ENCODE peak calls at places on chromosomes 11 and 22, in four cellular contexts. O is CD4-positive, CD25-positive, alpha-beta regulatory T cell; G is right cardiac atrium; Y is kidney tubule cell. W is an unnamed sample.
A peak's percentile ranks its signal among the peaks of the same experiment; 100 is the strongest.

GRCh38 chr11:107482234-107482633 is 24.6 kb upstream of the CWF19L2 start:
- DNase-seq in G (no peak), O (no peak), Y (no peak), W (no peak)

GRCh38 chr11:73415854-73416615 is 39.8 kb downstream of the RELT start:
- DNase-seq in Y (no peak), O (no peak), G (no peak), W (peak; percentile 64)

GRCh38 chr11:30712749-30713148 is 126.6 kb upstream of the MPPED2 start:
- DNase-seq in G (no peak), O (no peak), Y (no peak), W (no peak)

GRCh38 chr11:77301510-77301909 is at the start of gene GDPD4:
- DNase-seq in G (no peak), O (no peak), Y (no peak), W (no peak)

GRCh38 chr11:131762346-131763110 is 392.1 kb downstream of the NTM start:
- DNase-seq in G (peak; percentile 50), O (no peak), Y (no peak), W (no peak)

GRCh38 chr11:57751676-57752253 is at the start of gene BTBD18:
- DNase-seq in Y (peak; percentile 69), G (no peak), O (no peak), W (peak; percentile 79)

GRCh38 chr11:46389450-46390330 is 1.9 kb downstream of the CHRM4 start:
- DNase-seq in O (no peak), Y (peak; percentile 72), G (peak; percentile 89), W (peak; percentile 75)

GRCh38 chr11:134687548-134687947 is 275.5 kb upstream of the B3GAT1 start:
- DNase-seq in O (no peak), G (no peak), Y (no peak), W (no peak)

GRCh38 chr11:57584341-57584740 is 13.1 kb upstream of the SERPING1 start:
- DNase-seq in O (no peak), G (no peak), Y (no peak), W (no peak)

GRCh38 chr11:119933584-119933983 is 204.3 kb downstream of the TRIM29 start:
- DNase-seq in Y (no peak), G (no peak), O (no peak), W (no peak)

GRCh38 chr11:86632499-86633269 is 39.7 kb downstream of the ME3 start:
- DNase-seq in Y (peak; percentile 99), O (no peak), G (no peak), W (peak; percentile 92)

GRCh38 chr11:70810131-70810530 is 411.8 kb downstream of the CTTN start:
- DNase-seq in Y (no peak), O (no peak), G (no peak), W (no peak)

GRCh38 chr22:41286639-41287091 is 678 bp upstream of the RANGAP1 start:
- DNase-seq in O (peak; percentile 44), G (no peak), Y (peak; percentile 69), W (no peak)